ENCODE peak calls at places on chromosomes 12 and 14, in ten cellular contexts. One of them, this sample, is unnamed.

GRCh38 chr12:101746661-101747060 is 7.4 kb upstream of the SYCP3 start:
- DNase-seq in tibial artery: no peak
- DNase-seq in IMR-90: peak
- DNase-seq in CD8-positive, alpha-beta T cell: no peak
- DNase-seq in mesendoderm: no peak
- DNase-seq in A673: peak
- DNase-seq in CD4-positive, alpha-beta memory T cell: no peak
- DNase-seq in right cardiac atrium: no peak
- DNase-seq in HepG2: no peak
- DNase-seq in caudate nucleus: no peak
- DNase-seq in this sample: no peak

GRCh38 chr12:57727758-57728395 is 10.7 kb downstream of the AGAP2 start:
- DNase-seq in tibial artery: no peak
- DNase-seq in IMR-90: no peak
- DNase-seq in CD8-positive, alpha-beta T cell: peak
- DNase-seq in mesendoderm: peak
- DNase-seq in A673: no peak
- DNase-seq in CD4-positive, alpha-beta memory T cell: no peak
- DNase-seq in right cardiac atrium: no peak
- DNase-seq in HepG2: no peak
- DNase-seq in caudate nucleus: peak
- DNase-seq in this sample: no peak

GRCh38 chr12:82682851-82683261 is 3.9 kb upstream of the TMTC2 start:
- DNase-seq in tibial artery: no peak
- DNase-seq in IMR-90: no peak
- DNase-seq in CD8-positive, alpha-beta T cell: no peak
- DNase-seq in mesendoderm: no peak
- DNase-seq in A673: no peak
- DNase-seq in CD4-positive, alpha-beta memory T cell: no peak
- DNase-seq in right cardiac atrium: no peak
- DNase-seq in HepG2: no peak
- DNase-seq in caudate nucleus: peak
- DNase-seq in this sample: no peak

GRCh38 chr12:23564454-23564853 is 385.0 kb downstream of the SOX5 start:
- DNase-seq in tibial artery: no peak
- DNase-seq in IMR-90: no peak
- DNase-seq in CD8-positive, alpha-beta T cell: no peak
- DNase-seq in mesendoderm: no peak
- DNase-seq in A673: peak
- DNase-seq in CD4-positive, alpha-beta memory T cell: no peak
- DNase-seq in right cardiac atrium: no peak
- DNase-seq in HepG2: no peak
- DNase-seq in caudate nucleus: no peak
- DNase-seq in this sample: no peak

GRCh38 chr14:99649219-99649618 is 4.3 kb downstream of the HHIPL1 start:
- DNase-seq in tibial artery: no peak
- DNase-seq in IMR-90: peak
- DNase-seq in CD8-positive, alpha-beta T cell: no peak
- DNase-seq in mesendoderm: no peak
- DNase-seq in A673: no peak
- DNase-seq in CD4-positive, alpha-beta memory T cell: no peak
- DNase-seq in right cardiac atrium: no peak
- DNase-seq in HepG2: no peak
- DNase-seq in caudate nucleus: no peak
- DNase-seq in this sample: no peak

GRCh38 chr14:99190696-99191662 is 81.0 kb downstream of the BCL11B start:
- DNase-seq in tibial artery: no peak
- DNase-seq in IMR-90: no peak
- DNase-seq in CD8-positive, alpha-beta T cell: no peak
- DNase-seq in mesendoderm: peak
- DNase-seq in A673: peak
- DNase-seq in CD4-positive, alpha-beta memory T cell: no peak
- DNase-seq in right cardiac atrium: no peak
- DNase-seq in HepG2: no peak
- DNase-seq in caudate nucleus: no peak
- DNase-seq in this sample: no peak

GRCh38 chr14:99247091-99247729 is 24.8 kb downstream of the BCL11B start:
- DNase-seq in tibial artery: no peak
- DNase-seq in IMR-90: no peak
- DNase-seq in CD8-positive, alpha-beta T cell: no peak
- DNase-seq in mesendoderm: no peak
- DNase-seq in A673: no peak
- DNase-seq in CD4-positive, alpha-beta memory T cell: no peak
- DNase-seq in right cardiac atrium: no peak
- DNase-seq in HepG2: no peak
- DNase-seq in caudate nucleus: no peak
- DNase-seq in this sample: no peak

GRCh38 chr14:91872517-91873470 is 5.5 kb upstream of the TC2N start:
- DNase-seq in tibial artery: peak
- DNase-seq in IMR-90: peak
- DNase-seq in CD8-positive, alpha-beta T cell: peak
- DNase-seq in mesendoderm: no peak
- DNase-seq in A673: no peak
- DNase-seq in CD4-positive, alpha-beta memory T cell: peak
- DNase-seq in right cardiac atrium: peak
- DNase-seq in HepG2: no peak
- DNase-seq in caudate nucleus: no peak
- DNase-seq in this sample: peak

GRCh38 chr14:102863381-102863780 is 59.1 kb upstream of the AMN start:
- DNase-seq in tibial artery: no peak
- DNase-seq in IMR-90: no peak
- DNase-seq in CD8-positive, alpha-beta T cell: no peak
- DNase-seq in mesendoderm: no peak
- DNase-seq in A673: no peak
- DNase-seq in CD4-positive, alpha-beta memory T cell: no peak
- DNase-seq in right cardiac atrium: no peak
- DNase-seq in HepG2: no peak
- DNase-seq in caudate nucleus: no peak
- DNase-seq in this sample: no peak

GRCh38 chr12:113244015-113244983 is 23.0 kb downstream of the TPCN1 start:
- DNase-seq in tibial artery: peak
- DNase-seq in IMR-90: no peak
- DNase-seq in CD8-positive, alpha-beta T cell: no peak
- DNase-seq in mesendoderm: no peak
- DNase-seq in A673: peak
- DNase-seq in CD4-positive, alpha-beta memory T cell: no peak
- DNase-seq in right cardiac atrium: peak
- DNase-seq in HepG2: no peak
- DNase-seq in caudate nucleus: peak
- DNase-seq in this sample: peak

GRCh38 chr14:74350211-74350943 is 2.1 kb downstream of the VRTN start:
- DNase-seq in tibial artery: no peak
- DNase-seq in IMR-90: no peak
- DNase-seq in CD8-positive, alpha-beta T cell: no peak
- DNase-seq in mesendoderm: peak
- DNase-seq in A673: no peak
- DNase-seq in CD4-positive, alpha-beta memory T cell: no peak
- DNase-seq in right cardiac atrium: no peak
- DNase-seq in HepG2: no peak
- DNase-seq in caudate nucleus: no peak
- DNase-seq in this sample: no peak

GRCh38 chr14:45065540-45065939 is 18.4 kb upstream of the PRPF39 start:
- DNase-seq in tibial artery: no peak
- DNase-seq in IMR-90: peak
- DNase-seq in CD8-positive, alpha-beta T cell: no peak
- DNase-seq in mesendoderm: no peak
- DNase-seq in A673: no peak
- DNase-seq in CD4-positive, alpha-beta memory T cell: no peak
- DNase-seq in right cardiac atrium: no peak
- DNase-seq in HepG2: no peak
- DNase-seq in caudate nucleus: no peak
- DNase-seq in this sample: no peak

GRCh38 chr12:79674629-79675028 is 16.1 kb downstream of the PAWR start:
- DNase-seq in tibial artery: no peak
- DNase-seq in IMR-90: peak
- DNase-seq in CD8-positive, alpha-beta T cell: no peak
- DNase-seq in mesendoderm: no peak
- DNase-seq in A673: no peak
- DNase-seq in CD4-positive, alpha-beta memory T cell: no peak
- DNase-seq in right cardiac atrium: no peak
- DNase-seq in HepG2: no peak
- DNase-seq in caudate nucleus: no peak
- DNase-seq in this sample: no peak

GRCh38 chr12:85831327-85831990 is 4.8 kb downstream of the RASSF9 start:
- DNase-seq in tibial artery: no peak
- DNase-seq in IMR-90: no peak
- DNase-seq in CD8-positive, alpha-beta T cell: no peak
- DNase-seq in mesendoderm: no peak
- DNase-seq in A673: no peak
- DNase-seq in CD4-positive, alpha-beta memory T cell: no peak
- DNase-seq in right cardiac atrium: no peak
- DNase-seq in HepG2: no peak
- DNase-seq in caudate nucleus: no peak
- DNase-seq in this sample: no peak

GRCh38 chr14:101840649-101841365 is 79.3 kb downstream of the PPP2R5C start:
- DNase-seq in tibial artery: no peak
- DNase-seq in IMR-90: no peak
- DNase-seq in CD8-positive, alpha-beta T cell: no peak
- DNase-seq in mesendoderm: peak
- DNase-seq in A673: no peak
- DNase-seq in CD4-positive, alpha-beta memory T cell: no peak
- DNase-seq in right cardiac atrium: no peak
- DNase-seq in HepG2: no peak
- DNase-seq in caudate nucleus: no peak
- DNase-seq in this sample: no peak
- H3K27ac ChIP-seq in tibial artery: no peak
- H3K27ac ChIP-seq in IMR-90: no peak
- H3K27ac ChIP-seq in CD8-positive, alpha-beta T cell: no peak
- H3K27ac ChIP-seq in mesendoderm: no peak
- H3K27ac ChIP-seq in A673: no peak
- H3K27ac ChIP-seq in CD4-positive, alpha-beta memory T cell: peak
- H3K27ac ChIP-seq in right cardiac atrium: no peak
- H3K27ac ChIP-seq in HepG2: no peak
- H3K27ac ChIP-seq in caudate nucleus: no peak
- H3K27ac ChIP-seq in this sample: no peak

GRCh38 chr14:105333613-105334364 is 19.2 kb downstream of the PACS2 start:
- DNase-seq in tibial artery: no peak
- DNase-seq in IMR-90: no peak
- DNase-seq in CD8-positive, alpha-beta T cell: no peak
- DNase-seq in mesendoderm: no peak
- DNase-seq in A673: no peak
- DNase-seq in CD4-positive, alpha-beta memory T cell: no peak
- DNase-seq in right cardiac atrium: peak
- DNase-seq in HepG2: no peak
- DNase-seq in caudate nucleus: no peak
- DNase-seq in this sample: no peak
- H3K27ac ChIP-seq in tibial artery: no peak
- H3K27ac ChIP-seq in IMR-90: no peak
- H3K27ac ChIP-seq in CD8-positive, alpha-beta T cell: no peak
- H3K27ac ChIP-seq in mesendoderm: no peak
- H3K27ac ChIP-seq in A673: no peak
- H3K27ac ChIP-seq in CD4-positive, alpha-beta memory T cell: no peak
- H3K27ac ChIP-seq in right cardiac atrium: no peak
- H3K27ac ChIP-seq in HepG2: no peak
- H3K27ac ChIP-seq in caudate nucleus: peak
- H3K27ac ChIP-seq in this sample: no peak

DNA sequence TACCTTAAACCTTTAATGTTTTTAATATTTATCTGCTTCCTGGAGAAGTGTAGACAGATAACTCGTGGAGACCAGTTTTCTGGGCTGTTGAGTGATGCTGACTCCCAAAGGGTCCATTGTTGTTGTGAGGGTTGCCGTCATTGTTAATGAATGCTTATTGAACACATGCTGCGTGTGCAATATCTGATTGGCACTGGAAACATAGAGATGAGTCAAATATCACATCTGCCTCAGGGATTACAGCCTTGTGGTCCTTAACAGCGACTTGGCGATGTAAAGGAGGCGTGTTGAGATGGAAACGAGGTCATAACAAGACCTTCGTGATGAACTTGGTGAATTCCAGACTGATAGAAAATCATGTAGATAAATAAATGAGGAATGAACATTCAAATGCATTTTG is 85.9 kb downstream of the FBXW8 start:
- DNase-seq in tibial artery: no peak
- DNase-seq in IMR-90: peak
- DNase-seq in CD8-positive, alpha-beta T cell: no peak
- DNase-seq in mesendoderm: no peak
- DNase-seq in A673: no peak
- DNase-seq in CD4-positive, alpha-beta memory T cell: no peak
- DNase-seq in right cardiac atrium: no peak
- DNase-seq in HepG2: no peak
- DNase-seq in caudate nucleus: no peak
- DNase-seq in this sample: no peak
- H3K27ac ChIP-seq in tibial artery: no peak
- H3K27ac ChIP-seq in IMR-90: no peak
- H3K27ac ChIP-seq in CD8-positive, alpha-beta T cell: no peak
- H3K27ac ChIP-seq in mesendoderm: no peak
- H3K27ac ChIP-seq in A673: no peak
- H3K27ac ChIP-seq in CD4-positive, alpha-beta memory T cell: no peak
- H3K27ac ChIP-seq in right cardiac atrium: no peak
- H3K27ac ChIP-seq in HepG2: no peak
- H3K27ac ChIP-seq in caudate nucleus: no peak
- H3K27ac ChIP-seq in this sample: peak

GRCh38 chr12:131049569-131050339 is 96.0 kb downstream of the ADGRD1 start:
- DNase-seq in tibial artery: no peak
- DNase-seq in IMR-90: no peak
- DNase-seq in CD8-positive, alpha-beta T cell: no peak
- DNase-seq in mesendoderm: no peak
- DNase-seq in A673: no peak
- DNase-seq in CD4-positive, alpha-beta memory T cell: no peak
- DNase-seq in right cardiac atrium: peak
- DNase-seq in HepG2: no peak
- DNase-seq in caudate nucleus: no peak
- DNase-seq in this sample: no peak

GRCh38 chr12:131049002-131049401 is 95.3 kb downstream of the ADGRD1 start:
- DNase-seq in tibial artery: no peak
- DNase-seq in IMR-90: no peak
- DNase-seq in CD8-positive, alpha-beta T cell: no peak
- DNase-seq in mesendoderm: no peak
- DNase-seq in A673: no peak
- DNase-seq in CD4-positive, alpha-beta memory T cell: no peak
- DNase-seq in right cardiac atrium: no peak
- DNase-seq in HepG2: no peak
- DNase-seq in caudate nucleus: no peak
- DNase-seq in this sample: no peak

GRCh38 chr12:131046813-131047788 is 93.4 kb downstream of the ADGRD1 start:
- DNase-seq in tibial artery: peak
- DNase-seq in IMR-90: no peak
- DNase-seq in CD8-positive, alpha-beta T cell: no peak
- DNase-seq in mesendoderm: no peak
- DNase-seq in A673: no peak
- DNase-seq in CD4-positive, alpha-beta memory T cell: no peak
- DNase-seq in right cardiac atrium: peak
- DNase-seq in HepG2: no peak
- DNase-seq in caudate nucleus: no peak
- DNase-seq in this sample: peak

GRCh38 chr12:131047789-131048610 is 94.3 kb downstream of the ADGRD1 start:
- DNase-seq in tibial artery: no peak
- DNase-seq in IMR-90: no peak
- DNase-seq in CD8-positive, alpha-beta T cell: no peak
- DNase-seq in mesendoderm: no peak
- DNase-seq in A673: no peak
- DNase-seq in CD4-positive, alpha-beta memory T cell: no peak
- DNase-seq in right cardiac atrium: peak
- DNase-seq in HepG2: no peak
- DNase-seq in caudate nucleus: no peak
- DNase-seq in this sample: peak

DNA sequence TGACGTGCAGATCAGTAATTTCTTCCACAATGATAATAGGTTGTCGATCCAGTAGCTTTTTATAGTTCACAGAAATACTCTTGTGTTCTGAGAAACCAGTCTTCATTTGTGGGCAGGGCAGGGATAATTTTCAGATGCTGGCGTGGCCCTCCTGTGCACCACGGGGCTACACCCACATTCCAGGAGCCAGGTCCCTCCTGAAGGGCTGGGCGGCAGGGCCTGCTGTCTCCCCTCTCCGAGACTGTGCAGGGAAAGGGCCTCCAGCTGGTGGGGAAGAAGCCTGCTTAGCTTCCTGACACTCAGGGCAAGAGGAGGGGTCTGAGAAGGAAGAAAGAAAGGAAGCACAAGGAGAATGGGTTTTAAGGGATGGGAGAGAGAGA is 94.9 kb downstream of the ADGRD1 start:
- DNase-seq in tibial artery: no peak
- DNase-seq in IMR-90: no peak
- DNase-seq in CD8-positive, alpha-beta T cell: no peak
- DNase-seq in mesendoderm: no peak
- DNase-seq in A673: no peak
- DNase-seq in CD4-positive, alpha-beta memory T cell: no peak
- DNase-seq in right cardiac atrium: peak
- DNase-seq in HepG2: no peak
- DNase-seq in caudate nucleus: no peak
- DNase-seq in this sample: no peak
- H3K27ac ChIP-seq in tibial artery: no peak
- H3K27ac ChIP-seq in IMR-90: no peak
- H3K27ac ChIP-seq in CD8-positive, alpha-beta T cell: no peak
- H3K27ac ChIP-seq in mesendoderm: no peak
- H3K27ac ChIP-seq in A673: no peak
- H3K27ac ChIP-seq in CD4-positive, alpha-beta memory T cell: no peak
- H3K27ac ChIP-seq in right cardiac atrium: no peak
- H3K27ac ChIP-seq in HepG2: no peak
- H3K27ac ChIP-seq in caudate nucleus: no peak
- H3K27ac ChIP-seq in this sample: peak

This sample was measured in heart right ventricle.